ENCODE peak calls at places on chromosomes 3 and 15, in five cellular contexts. K is occipital lobe; T is effector memory CD8-positive, alpha-beta T cell; X is central memory CD4-positive, alpha-beta T cell; B is stimulated activated naive B cell treated with anti-CD40 and anti-IgM and Interleukin-4, amounts not matched to agents 10 μg/mL and 1 μg/mL and 100 μg/mL, for 72 hours. F is an unnamed sample.

GRCh38 chr15:58357529-58358476 is 74.0 kb upstream of the LIPC start:
- DNase-seq in K (no peak), T (no peak), X (peak; percentile 68), B (no peak), F (peak; percentile 20)

GRCh38 chr15:74233864-74234597 is 2.1 kb upstream of the CCDC33 start:
- DNase-seq in K (peak; percentile 33), T (no peak), X (no peak), B (no peak), F (no peak)

GRCh38 chr3:163722421-163722820 is 1355.9 kb downstream of the SI start:
- DNase-seq in K (no peak), T (no peak), X (no peak), B (no peak), F (no peak)

GRCh38 chr15:61173899-61174689 is 55.0 kb downstream of the RORA start:
- DNase-seq in K (no peak), T (no peak), X (no peak), B (no peak), F (no peak)

GRCh38 chr3:2879023-2879422 is 231.2 kb downstream of the IL5RA start:
- DNase-seq in K (no peak), T (no peak), X (no peak), B (no peak), F (no peak)

GRCh38 chr15:76929011-76929760 is 2.4 kb upstream of the RCN2 start:
- DNase-seq in K (no peak), T (no peak), X (no peak), B (no peak), F (no peak)

GRCh38 chr15:97995881-97996603 is 35.5 kb downstream of the ARRDC4 start:
- DNase-seq in K (no peak), T (no peak), X (no peak), B (no peak), F (no peak)

GRCh38 chr3:33665294-33665693 is 52.8 kb downstream of the CLASP2 start:
- DNase-seq in K (no peak), T (no peak), X (no peak), B (no peak), F (no peak)

GRCh38 chr15:96338772-96339661 is 8.5 kb downstream of the NR2F2 start:
- DNase-seq in K (no peak), T (no peak), X (no peak), B (no peak), F (no peak)

GRCh38 chr3:64037084-64037483 is 13.8 kb upstream of the PSMD6 start:
- DNase-seq in K (no peak), T (no peak), X (no peak), B (no peak), F (no peak)

GRCh38 chr3:181943285-181943684 is 231.6 kb downstream of the SOX2 start:
- DNase-seq in K (no peak), T (no peak), X (no peak), B (no peak), F (no peak)

GRCh38 chr3:166425900-166426611 is 588.8 kb upstream of the BCHE start:
- DNase-seq in K (no peak), T (no peak), X (no peak), B (no peak), F (no peak)